ENCODE peak calls at places on chromosomes 5 and 9, in nine cellular contexts. X, H, C, D, L, S, N, I and E are unnamed samples.

GRCh38 chr5:73112359-73112758 is 8.0 kb upstream of the TMEM171 start:
- DNase-seq in S (no peak), X (no peak), H (no peak), L (no peak), N (no peak), D (no peak), C (no peak), I (no peak), E (no peak)

GRCh38 chr5:30926181-30926580 is 267.3 kb upstream of the CDH6 start:
- DNase-seq in H (no peak), I (no peak), X (no peak), C (no peak), L (no peak), D (no peak), N (no peak), S (peak; percentile 0), E (no peak)

GRCh38 chr9:114278356-114278755 is 44.5 kb upstream of the ORM1 start:
- DNase-seq in N (peak; percentile 5), C (no peak), H (no peak), S (no peak), I (peak; percentile 3), X (no peak), L (no peak), D (no peak), E (no peak)

GRCh38 chr9:127451681-127452480 is 571 bp downstream of the LRSAM1 start:
- DNase-seq in D (peak; percentile 66), H (no peak), C (peak; percentile 51), N (peak; percentile 79), S (peak; percentile 75), I (peak; percentile 71), X (peak; percentile 46), L (peak; percentile 48), E (peak; percentile 22)

GRCh38 chr5:82255844-82256243 is 22.3 kb downstream of the RPS23 start:
- DNase-seq in D (no peak), I (no peak), X (no peak), C (no peak), N (no peak), H (no peak), S (no peak), L (no peak), E (no peak)

GRCh38 chr9:79764377-79764776 is 192.6 kb downstream of the TLE4 start:
- DNase-seq in N (no peak), I (no peak), X (no peak), C (no peak), S (no peak), L (peak; percentile 83), D (no peak), H (peak; percentile 83), E (no peak)

GRCh38 chr5:124007675-124008398 is 495.9 kb downstream of the CSNK1G3 start:
- DNase-seq in S (peak; percentile 37), X (no peak), N (no peak), L (peak; percentile 8), D (no peak), C (peak; percentile 15), I (no peak), H (no peak), E (no peak)

GRCh38 chr5:88681402-88681801 is 201.6 kb downstream of the MEF2C start:
- DNase-seq in S (no peak), H (no peak), C (no peak), X (no peak), D (no peak), I (no peak), L (no peak), N (no peak), E (no peak)

GRCh38 chr9:121185178-121185745 is 16.4 kb downstream of the RAB14 start:
- DNase-seq in D (no peak), I (no peak), N (no peak), S (no peak), L (no peak), C (no peak), X (no peak), H (no peak), E (no peak)

GRCh38 chr9:69104830-69105527 is 69.1 kb upstream of the TJP2 start:
- DNase-seq in S (peak; percentile 97), N (no peak), D (no peak), H (no peak), L (no peak), C (no peak), X (no peak), I (no peak), E (no peak)

GRCh38 chr5:61744690-61745619 is 412.9 kb downstream of the ZSWIM6 start:
- DNase-seq in L (no peak), N (no peak), C (no peak), S (no peak), H (no peak), X (no peak), D (no peak), I (no peak), E (no peak)

GRCh38 chr5:149264432-149265069 is 7.1 kb upstream of the AFAP1L1 start:
- DNase-seq in C (peak; percentile 67), X (no peak), L (no peak), I (no peak), S (no peak), D (peak; percentile 26), N (peak; percentile 10), H (no peak), E (peak; percentile 44)

GRCh38 chr5:73197637-73198257 is 24.8 kb downstream of the TMEM174 start:
- DNase-seq in S (no peak), D (no peak), H (no peak), C (no peak), I (no peak), L (no peak), X (no peak), N (no peak), E (no peak)

GRCh38 chr5:130141689-130142320 is 237.5 kb downstream of the CHSY3 start:
- DNase-seq in X (no peak), C (peak; percentile 67), I (no peak), S (no peak), H (peak; percentile 12), N (peak; percentile 73), D (peak; percentile 49), L (peak; percentile 70), E (no peak)

GRCh38 chr5:95631991-95632675 is 12.2 kb downstream of the GPR150 start:
- DNase-seq in S (no peak), H (peak; percentile 63), C (no peak), I (no peak), N (no peak), L (peak; percentile 45), D (no peak), X (no peak), E (peak; percentile 58)

GRCh38 chr5:150317048-150318003 is 14.6 kb upstream of the ARSI start:
- DNase-seq in N (no peak), X (no peak), S (peak; percentile 97), I (no peak), C (no peak), L (peak; percentile 85), D (peak; percentile 96), H (peak; percentile 97), E (no peak)

GRCh38 chr5:153999995-154000394 is 38.7 kb downstream of the FAM114A2 start:
- DNase-seq in N (no peak), S (no peak), I (no peak), C (no peak), X (no peak), L (no peak), D (no peak), H (no peak), E (no peak)

GRCh38 chr9:34380034-34380510 is 3.4 kb upstream of the MYORG start:
- DNase-seq in I (no peak), X (no peak), H (no peak), N (no peak), C (peak; percentile 56), D (no peak), S (no peak), L (peak; percentile 22), E (no peak)

GRCh38 chr9:90002299-90003045 is 397.7 kb downstream of the GADD45G start:
- DNase-seq in X (no peak), D (no peak), C (no peak), L (no peak), N (no peak), S (no peak), H (no peak), I (no peak), E (no peak)

GRCh38 chr9:111851536-111851935 is 45.1 kb upstream of the UGCG start:
- DNase-seq in N (no peak), I (no peak), X (no peak), H (peak; percentile 16), C (no peak), S (peak; percentile 97), L (no peak), D (no peak), E (no peak)

GRCh38 chr5:143796753-143797152 is 15.2 kb upstream of the HMHB1 start:
- DNase-seq in I (no peak), S (no peak), X (no peak), D (no peak), N (no peak), L (no peak), H (no peak), C (no peak), E (no peak)
- H3K9me3 ChIP-seq in I (no peaks in the 10 kb centered on the region), S (no peaks in the 10 kb centered on the region), X (no peaks in the 10 kb centered on the region), D (no peaks in the 10 kb centered on the region), N (no peaks in the 10 kb centered on the region), L (no peaks in the 10 kb centered on the region), H (no peaks in the 10 kb centered on the region), C (no peaks in the 10 kb centered on the region), E (no peaks in the 10 kb centered on the region)

DNA sequence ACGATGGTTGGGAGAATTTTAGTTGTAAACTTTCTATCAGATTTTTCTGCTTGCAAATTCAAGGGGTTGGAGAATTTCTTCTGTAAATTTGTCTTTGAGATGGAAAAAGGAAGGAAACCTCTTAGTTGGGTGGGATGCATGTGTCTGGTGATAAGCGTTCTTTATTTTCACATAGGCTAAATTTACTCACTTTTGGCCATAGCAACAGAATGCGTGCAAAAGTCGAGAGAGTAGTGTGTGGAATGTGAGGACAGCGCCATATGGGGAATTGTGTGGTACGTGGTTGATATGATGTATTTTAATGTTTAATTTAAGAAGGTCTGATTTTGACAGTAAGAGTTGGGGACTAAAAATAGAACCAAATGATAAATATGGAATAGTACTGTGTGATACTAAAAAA is 282.2 kb downstream of the TAF11L14 start:
- DNase-seq in S (no peak), H (no peak), X (no peak), D (no peak), L (no peak), N (no peak), I (no peak), C (no peak), E (no peak)
- H3K9me3 ChIP-seq in S (peaks cover 4% of the 10 kb centered on the region), H (no peaks in the 10 kb centered on the region), X (peaks cover 3% of the 10 kb centered on the region), D (no peaks in the 10 kb centered on the region), L (no peaks in the 10 kb centered on the region), N (no peaks in the 10 kb centered on the region), I (no peaks in the 10 kb centered on the region), C (no peaks in the 10 kb centered on the region), E (no peaks in the 10 kb centered on the region)

GRCh38 chr9:95351051-95351450 is 33.5 kb upstream of the FANCC start:
- DNase-seq in C (no peak), H (no peak), X (no peak), L (no peak), N (no peak), D (no peak), I (no peak), S (no peak), E (no peak)
- H3K9me3 ChIP-seq in C (no peaks in the 10 kb centered on the region), H (peaks cover 2% of the 10 kb centered on the region), X (no peaks in the 10 kb centered on the region), L (no peaks in the 10 kb centered on the region), N (no peaks in the 10 kb centered on the region), D (no peaks in the 10 kb centered on the region), I (no peaks in the 10 kb centered on the region), S (no peaks in the 10 kb centered on the region), E (no peaks in the 10 kb centered on the region)

DNA sequence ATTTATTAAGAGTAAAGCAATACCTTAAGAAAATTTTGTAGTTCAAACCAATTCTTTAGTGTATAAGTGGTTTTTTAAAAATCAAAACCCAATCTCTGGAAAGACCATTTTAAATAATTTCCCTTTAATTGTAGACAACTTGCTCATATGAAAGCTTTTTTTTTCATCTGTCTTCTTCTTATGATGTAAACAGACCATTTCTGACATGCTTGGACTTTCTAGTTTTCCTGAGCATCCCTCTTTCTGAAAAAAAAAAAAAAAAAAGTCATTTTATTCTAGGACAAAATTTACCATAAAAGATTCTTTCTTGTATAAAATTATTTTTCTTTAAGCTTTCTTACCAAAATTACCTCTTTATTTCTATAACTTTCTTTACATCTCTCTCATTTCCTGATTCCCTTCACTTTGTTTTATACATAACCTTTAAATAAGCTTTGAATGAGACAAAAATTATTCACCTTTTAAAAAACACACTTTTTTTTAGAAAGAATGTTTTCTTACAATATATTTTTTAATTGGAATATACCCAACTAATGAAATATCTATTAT is 67.5 kb downstream of the COL15A1 start:
- DNase-seq in H (no peak), N (no peak), X (no peak), S (no peak), I (no peak), L (peak; percentile 27), D (no peak), C (peak; percentile 83), E (no peak)
- H3K9me3 ChIP-seq in H (no peaks in the 10 kb centered on the region), N (no peaks in the 10 kb centered on the region), X (peaks cover 12% of the 10 kb centered on the region), S (peaks cover 35% of the 10 kb centered on the region), I (no peaks in the 10 kb centered on the region), L (no peaks in the 10 kb centered on the region), D (peaks cover 4% of the 10 kb centered on the region), C (peaks cover 36% of the 10 kb centered on the region), E (no peaks in the 10 kb centered on the region)